ENCODE peak calls at places on chromosomes 4 and X, in ten cellular contexts. One of them, this sample, is unnamed.
A peak's percentile ranks its signal among the peaks of the same experiment; 100 is the strongest.

GRCh38 chrX:154450312-154450711 is 6.4 kb downstream of the FAM50A start:
- DNase-seq in GM12878: no peak
- DNase-seq in aorta: no peak
- DNase-seq in body of pancreas: no peak
- DNase-seq in stomach: no peak
- DNase-seq in neuronal stem cell: no peak
- DNase-seq in colonic mucosa: no peak
- DNase-seq in spleen: no peak
- DNase-seq in keratinocyte: no peak
- DNase-seq in uterus: no peak
- DNase-seq in this sample: no peak

GRCh38 chrX:51463322-51463721 is 33.1 kb downstream of the NUDT11 start:
- DNase-seq in GM12878: no peak
- DNase-seq in aorta: no peak
- DNase-seq in body of pancreas: no peak
- DNase-seq in stomach: no peak
- DNase-seq in neuronal stem cell: no peak
- DNase-seq in colonic mucosa: no peak
- DNase-seq in spleen: no peak
- DNase-seq in keratinocyte: no peak
- DNase-seq in uterus: no peak
- DNase-seq in this sample: no peak

GRCh38 chr4:154617820-154618317 is 5.4 kb upstream of the FGG start:
- DNase-seq in GM12878: no peak
- DNase-seq in aorta: no peak
- DNase-seq in body of pancreas: no peak
- DNase-seq in stomach: no peak
- DNase-seq in neuronal stem cell: no peak
- DNase-seq in colonic mucosa: no peak
- DNase-seq in spleen: no peak
- DNase-seq in keratinocyte: no peak
- DNase-seq in uterus: no peak
- DNase-seq in this sample: no peak

GRCh38 chr4:55635282-55635681 is 816 bp downstream of the NMU start:
- DNase-seq in GM12878: no peak
- DNase-seq in aorta: no peak
- DNase-seq in body of pancreas: no peak
- DNase-seq in stomach: no peak
- DNase-seq in neuronal stem cell: peak; percentile 14
- DNase-seq in colonic mucosa: no peak
- DNase-seq in spleen: no peak
- DNase-seq in keratinocyte: no peak
- DNase-seq in uterus: no peak
- DNase-seq in this sample: no peak

GRCh38 chrX:154002215-154002719 is 17.4 kb downstream of the IRAK1 start:
- DNase-seq in GM12878: no peak
- DNase-seq in aorta: no peak
- DNase-seq in body of pancreas: no peak
- DNase-seq in stomach: no peak
- DNase-seq in neuronal stem cell: no peak
- DNase-seq in colonic mucosa: no peak
- DNase-seq in spleen: peak; percentile 91
- DNase-seq in keratinocyte: no peak
- DNase-seq in uterus: no peak
- DNase-seq in this sample: no peak

GRCh38 chr4:52019941-52020657 is at the start of gene LRRC66:
- DNase-seq in GM12878: no peak
- DNase-seq in aorta: no peak
- DNase-seq in body of pancreas: no peak
- DNase-seq in stomach: peak; percentile 69
- DNase-seq in neuronal stem cell: no peak
- DNase-seq in colonic mucosa: peak; percentile 92
- DNase-seq in spleen: no peak
- DNase-seq in keratinocyte: no peak
- DNase-seq in uterus: no peak
- DNase-seq in this sample: no peak

GRCh38 chr4:65241257-65241997 is 428.9 kb downstream of the EPHA5 start:
- DNase-seq in GM12878: no peak
- DNase-seq in aorta: no peak
- DNase-seq in body of pancreas: no peak
- DNase-seq in stomach: no peak
- DNase-seq in neuronal stem cell: no peak
- DNase-seq in colonic mucosa: no peak
- DNase-seq in spleen: no peak
- DNase-seq in keratinocyte: no peak
- DNase-seq in uterus: no peak
- DNase-seq in this sample: no peak

GRCh38 chr4:22129454-22130075 is 181.0 kb upstream of the KCNIP4 start:
- DNase-seq in GM12878: no peak
- DNase-seq in aorta: no peak
- DNase-seq in body of pancreas: peak; percentile 12
- DNase-seq in stomach: no peak
- DNase-seq in neuronal stem cell: peak; percentile 9
- DNase-seq in colonic mucosa: peak; percentile 25
- DNase-seq in spleen: no peak
- DNase-seq in keratinocyte: no peak
- DNase-seq in uterus: no peak
- DNase-seq in this sample: no peak

GRCh38 chr4:102638621-102639020 is 122.1 kb downstream of the MANBA start:
- DNase-seq in GM12878: no peak
- DNase-seq in aorta: no peak
- DNase-seq in body of pancreas: no peak
- DNase-seq in stomach: no peak
- DNase-seq in neuronal stem cell: no peak
- DNase-seq in colonic mucosa: no peak
- DNase-seq in spleen: no peak
- DNase-seq in keratinocyte: no peak
- DNase-seq in uterus: no peak
- DNase-seq in this sample: no peak

GRCh38 chrX:97132654-97133415 is 249.1 kb downstream of the RPA4 start:
- DNase-seq in GM12878: no peak
- DNase-seq in aorta: no peak
- DNase-seq in body of pancreas: no peak
- DNase-seq in stomach: no peak
- DNase-seq in neuronal stem cell: no peak
- DNase-seq in colonic mucosa: no peak
- DNase-seq in spleen: no peak
- DNase-seq in keratinocyte: no peak
- DNase-seq in uterus: no peak
- DNase-seq in this sample: no peak

GRCh38 chrX:17710836-17711235 is 26.5 kb upstream of the SCML1 start:
- DNase-seq in GM12878: no peak
- DNase-seq in aorta: no peak
- DNase-seq in body of pancreas: no peak
- DNase-seq in stomach: no peak
- DNase-seq in neuronal stem cell: no peak
- DNase-seq in colonic mucosa: no peak
- DNase-seq in spleen: no peak
- DNase-seq in keratinocyte: no peak
- DNase-seq in uterus: no peak
- DNase-seq in this sample: no peak

GRCh38 chrX:153933751-153934472 is 925 bp downstream of the NAA10 start:
- DNase-seq in GM12878: no peak
- DNase-seq in aorta: no peak
- DNase-seq in body of pancreas: no peak
- DNase-seq in stomach: no peak
- DNase-seq in neuronal stem cell: no peak
- DNase-seq in colonic mucosa: no peak
- DNase-seq in spleen: no peak
- DNase-seq in keratinocyte: no peak
- DNase-seq in uterus: no peak
- DNase-seq in this sample: no peak

GRCh38 chr4:144291164-144291563 is 150.6 kb upstream of the GYPA start:
- DNase-seq in GM12878: no peak
- DNase-seq in aorta: no peak
- DNase-seq in body of pancreas: no peak
- DNase-seq in stomach: no peak
- DNase-seq in neuronal stem cell: no peak
- DNase-seq in colonic mucosa: no peak
- DNase-seq in spleen: no peak
- DNase-seq in keratinocyte: no peak
- DNase-seq in uterus: no peak
- DNase-seq in this sample: no peak

GRCh38 chrX:76109654-76110053 is 63.2 kb upstream of the PBDC1 start:
- DNase-seq in GM12878: no peak
- DNase-seq in aorta: no peak
- DNase-seq in body of pancreas: no peak
- DNase-seq in stomach: no peak
- DNase-seq in neuronal stem cell: no peak
- DNase-seq in colonic mucosa: no peak
- DNase-seq in spleen: no peak
- DNase-seq in keratinocyte: no peak
- DNase-seq in uterus: no peak
- DNase-seq in this sample: no peak

GRCh38 chrX:9662148-9662547 is 103.5 kb downstream of the GPR143 start:
- DNase-seq in GM12878: no peak
- DNase-seq in aorta: no peak
- DNase-seq in body of pancreas: no peak
- DNase-seq in stomach: no peak
- DNase-seq in neuronal stem cell: no peak
- DNase-seq in colonic mucosa: no peak
- DNase-seq in spleen: no peak
- DNase-seq in keratinocyte: no peak
- DNase-seq in uterus: no peak
- DNase-seq in this sample: no peak

GRCh38 chrX:150768580-150769190 is 75.5 kb downstream of the MTMR1 start:
- DNase-seq in GM12878: no peak
- DNase-seq in aorta: no peak
- DNase-seq in body of pancreas: no peak
- DNase-seq in stomach: no peak
- DNase-seq in neuronal stem cell: no peak
- DNase-seq in colonic mucosa: no peak
- DNase-seq in spleen: no peak
- DNase-seq in keratinocyte: no peak
- DNase-seq in uterus: no peak
- DNase-seq in this sample: no peak

DNA sequence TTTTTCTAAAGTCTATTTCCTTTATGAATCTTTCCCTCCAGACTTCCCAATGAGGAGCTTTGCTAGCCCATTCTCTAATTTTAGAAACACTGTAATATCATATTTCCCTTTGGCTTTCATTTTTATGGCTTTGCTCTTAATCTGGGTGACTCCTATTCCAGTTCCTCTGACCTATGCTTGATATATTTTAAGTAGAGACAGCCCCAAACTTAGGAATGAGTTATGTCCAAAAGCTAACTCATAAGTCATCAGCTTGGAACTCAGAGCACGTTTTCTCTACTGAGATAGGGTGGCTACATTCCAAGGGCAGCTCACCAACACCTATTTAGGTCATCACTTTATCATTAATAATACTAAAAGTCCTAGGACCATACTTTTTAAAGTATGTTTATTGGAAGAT is 77.8 kb downstream of the OR13H1 start:
- DNase-seq in GM12878: no peak
- DNase-seq in aorta: no peak
- DNase-seq in body of pancreas: no peak
- DNase-seq in stomach: no peak
- DNase-seq in neuronal stem cell: no peak
- DNase-seq in colonic mucosa: no peak
- DNase-seq in spleen: no peak
- DNase-seq in keratinocyte: no peak
- DNase-seq in uterus: no peak
- DNase-seq in this sample: no peak
- H3K4me1 ChIP-seq in GM12878: no peaks in the 10 kb centered on the region
- H3K4me1 ChIP-seq in aorta: no peaks in the 10 kb centered on the region
- H3K4me1 ChIP-seq in body of pancreas: no peaks in the 10 kb centered on the region
- H3K4me1 ChIP-seq in stomach: no peaks in the 10 kb centered on the region
- H3K4me1 ChIP-seq in neuronal stem cell: no peaks in the 10 kb centered on the region
- H3K4me1 ChIP-seq in colonic mucosa: no peaks in the 10 kb centered on the region
- H3K4me1 ChIP-seq in spleen: no peaks in the 10 kb centered on the region
- H3K4me1 ChIP-seq in keratinocyte: no peaks in the 10 kb centered on the region
- H3K4me1 ChIP-seq in uterus: no peaks in the 10 kb centered on the region
- H3K4me1 ChIP-seq in this sample: no peaks in the 10 kb centered on the region

DNA sequence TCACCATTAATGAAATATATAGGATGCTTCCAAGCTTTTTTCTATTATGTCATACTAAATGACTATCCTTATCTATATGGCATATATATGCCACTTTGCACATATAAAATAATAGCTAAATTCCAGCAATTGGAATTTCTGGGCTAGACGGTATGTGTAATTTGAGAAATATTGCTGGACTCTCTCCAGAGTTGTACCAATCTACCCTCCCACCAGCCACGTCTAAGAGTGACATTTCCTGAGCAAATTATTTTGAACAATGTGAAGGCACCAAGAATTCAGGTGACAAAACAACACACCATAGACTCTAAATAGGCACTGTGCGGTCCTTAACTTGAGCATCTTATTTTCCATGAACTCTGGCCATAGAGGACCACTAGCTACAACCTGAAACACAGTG is 62.3 kb downstream of the RFC1 start:
- DNase-seq in GM12878: no peak
- DNase-seq in aorta: no peak
- DNase-seq in body of pancreas: no peak
- DNase-seq in stomach: no peak
- DNase-seq in neuronal stem cell: no peak
- DNase-seq in colonic mucosa: no peak
- DNase-seq in spleen: no peak
- DNase-seq in keratinocyte: no peak
- DNase-seq in uterus: no peak
- DNase-seq in this sample: no peak
- H3K27ac ChIP-seq in GM12878: no peak overlapping the region
- H3K27ac ChIP-seq in aorta: no peak overlapping the region
- H3K27ac ChIP-seq in body of pancreas: no peak overlapping the region
- H3K27ac ChIP-seq in stomach: no peak overlapping the region
- H3K27ac ChIP-seq in neuronal stem cell: no peak overlapping the region
- H3K27ac ChIP-seq in colonic mucosa: no peak overlapping the region
- H3K27ac ChIP-seq in spleen: no peak overlapping the region
- H3K27ac ChIP-seq in keratinocyte: no peak overlapping the region
- H3K27ac ChIP-seq in uterus: no peak overlapping the region
- H3K27ac ChIP-seq in this sample: no peak overlapping the region

DNA sequence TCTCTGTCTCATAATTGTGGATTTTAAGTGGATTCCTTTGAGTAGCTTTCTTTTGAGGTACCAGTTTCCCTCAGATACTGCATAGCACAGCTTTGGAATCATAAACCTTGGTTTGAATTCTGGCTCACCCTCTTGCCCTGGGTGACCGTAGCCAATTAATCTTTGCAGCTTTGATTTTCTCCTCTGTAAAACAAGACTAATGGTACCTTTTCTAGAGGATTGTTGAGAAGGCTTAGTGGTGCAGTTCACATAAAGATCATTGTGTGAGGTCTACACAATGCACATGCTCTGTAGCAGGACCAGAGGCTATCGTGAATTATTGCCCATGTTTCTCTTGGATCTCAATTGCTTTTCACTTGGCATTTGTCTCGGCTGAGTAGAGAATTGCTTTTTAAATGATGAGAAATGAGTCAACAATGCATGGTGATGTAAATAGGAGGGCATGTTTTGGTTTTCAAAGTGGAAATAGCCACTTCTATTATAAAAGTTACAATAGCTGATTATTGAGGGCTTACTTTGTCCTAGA is 47.9 kb downstream of the TMEM131L start:
- DNase-seq in GM12878: no peak
- DNase-seq in aorta: no peak
- DNase-seq in body of pancreas: no peak
- DNase-seq in stomach: no peak
- DNase-seq in neuronal stem cell: no peak
- DNase-seq in colonic mucosa: no peak
- DNase-seq in spleen: no peak
- DNase-seq in keratinocyte: no peak
- DNase-seq in uterus: no peak
- DNase-seq in this sample: no peak
- H3K4me1 ChIP-seq in GM12878: peaks cover 30% of the 10 kb centered on the region
- H3K4me1 ChIP-seq in aorta: peaks cover 10% of the 10 kb centered on the region
- H3K4me1 ChIP-seq in body of pancreas: peaks cover 67% of the 10 kb centered on the region
- H3K4me1 ChIP-seq in stomach: peaks cover 53% of the 10 kb centered on the region
- H3K4me1 ChIP-seq in neuronal stem cell: peaks cover 1% of the 10 kb centered on the region
- H3K4me1 ChIP-seq in colonic mucosa: peaks cover 3% of the 10 kb centered on the region
- H3K4me1 ChIP-seq in spleen: peaks cover 57% of the 10 kb centered on the region
- H3K4me1 ChIP-seq in keratinocyte: peaks cover 24% of the 10 kb centered on the region
- H3K4me1 ChIP-seq in uterus: no peaks in the 10 kb centered on the region
- H3K4me1 ChIP-seq in this sample: peaks cover 50% of the 10 kb centered on the region

GRCh38 chr4:169121920-169122319 is 111.9 kb upstream of the CBR4 start:
- DNase-seq in GM12878: no peak
- DNase-seq in aorta: no peak
- DNase-seq in body of pancreas: no peak
- DNase-seq in stomach: no peak
- DNase-seq in neuronal stem cell: no peak
- DNase-seq in colonic mucosa: no peak
- DNase-seq in spleen: no peak
- DNase-seq in keratinocyte: no peak
- DNase-seq in uterus: no peak
- DNase-seq in this sample: no peak
- H3K27ac ChIP-seq in GM12878: no peak overlapping the region
- H3K27ac ChIP-seq in aorta: no peak overlapping the region
- H3K27ac ChIP-seq in body of pancreas: no peak overlapping the region
- H3K27ac ChIP-seq in stomach: peak overlapping the region; percentile 49
- H3K27ac ChIP-seq in neuronal stem cell: no peak overlapping the region
- H3K27ac ChIP-seq in colonic mucosa: no peak overlapping the region
- H3K27ac ChIP-seq in spleen: no peak overlapping the region
- H3K27ac ChIP-seq in keratinocyte: no peak overlapping the region
- H3K27ac ChIP-seq in uterus: no peak overlapping the region
- H3K27ac ChIP-seq in this sample: no peak overlapping the region

This sample was measured in naive thymus-derived CD4-positive, alpha-beta T cell.